ENCODE peak calls at places on chromosomes 7 and 10, in eight cellular contexts. W is T-helper 2 cell, I is GM23338, A is mucosa of gallbladder, O is Calu3, P is activated T-helper 1 cell treated with Interleukin-2 at 50 U/mL for 16 hours, Y is OCI-LY7, C is AG10803. X is an unnamed sample.

GRCh38 chr10:86969421-86970041 is 1.2 kb downstream of the ADIRF start:
- DNase-seq in W (no peak), I (no peak), A (no peak), O (no peak), P (no peak), Y (no peak), C (peak), X (no peak)

GRCh38 chr7:120717166-120717565 is 140.8 kb downstream of the TSPAN12 start:
- DNase-seq in W (no peak), I (no peak), A (no peak), O (no peak), P (no peak), Y (no peak), C (no peak), X (no peak)

GRCh38 chr7:95264225-95264927 is 60.0 kb downstream of the PON1 start:
- DNase-seq in W (no peak), I (no peak), A (no peak), O (no peak), P (no peak), Y (no peak), C (no peak), X (no peak)

GRCh38 chr7:157140118-157140905 is 1.6 kb downstream of the UBE3C start:
- DNase-seq in W (no peak), I (no peak), A (no peak), O (no peak), P (no peak), Y (peak), C (no peak), X (no peak)

GRCh38 chr7:2635810-2636701 is 4.3 kb downstream of the TTYH3 start:
- DNase-seq in W (no peak), I (no peak), A (no peak), O (no peak), P (no peak), Y (no peak), C (no peak), X (no peak)

GRCh38 chr10:68154211-68154497 is 44.9 kb downstream of the MYPN start:
- DNase-seq in W (no peak), I (peak), A (no peak), O (no peak), P (no peak), Y (peak), C (peak), X (no peak)

GRCh38 chr7:158270106-158270775 is 317.4 kb downstream of the PTPRN2 start:
- DNase-seq in W (no peak), I (no peak), A (no peak), O (no peak), P (no peak), Y (no peak), C (no peak), X (no peak)

GRCh38 chr7:51545131-51545530 is 228.5 kb upstream of the COBL start:
- DNase-seq in W (no peak), I (no peak), A (no peak), O (no peak), P (no peak), Y (no peak), C (no peak), X (no peak)

GRCh38 chr7:148481965-148482626 is 108.5 kb upstream of the C7orf33 start:
- DNase-seq in W (no peak), I (no peak), A (no peak), O (no peak), P (no peak), Y (no peak), C (no peak), X (peak)

GRCh38 chr10:129929343-129930297 is 34.5 kb downstream of the EBF3 start:
- DNase-seq in W (no peak), I (peak), A (no peak), O (no peak), P (no peak), Y (no peak), C (no peak), X (no peak)

GRCh38 chr10:44386546-44387052 is 1.7 kb upstream of the CXCL12 start:
- DNase-seq in W (no peak), I (peak), A (peak), O (peak), P (no peak), Y (peak), C (peak), X (no peak)

GRCh38 chr10:126476256-126476655 is 88.0 kb upstream of the ADAM12 start:
- DNase-seq in W (no peak), I (peak), A (no peak), O (no peak), P (no peak), Y (no peak), C (peak), X (no peak)

GRCh38 chr7:2254429-2255144 is 12.6 kb downstream of the NUDT1 start:
- DNase-seq in W (no peak), I (no peak), A (no peak), O (no peak), P (no peak), Y (no peak), C (no peak), X (no peak)

GRCh38 chr10:97713828-97714400 is 384 bp downstream of the MARVELD1 start:
- DNase-seq in W (peak), I (peak), A (peak), O (peak), P (peak), Y (peak), C (peak), X (no peak)

GRCh38 chr10:23351914-23352313 is 7.3 kb upstream of the C10orf67 start:
- DNase-seq in W (no peak), I (no peak), A (no peak), O (no peak), P (no peak), Y (no peak), C (peak), X (no peak)

GRCh38 chr7:153151766-153152165 is 392.2 kb downstream of the ACTR3B start:
- DNase-seq in W (no peak), I (no peak), A (no peak), O (no peak), P (no peak), Y (no peak), C (no peak), X (no peak)

GRCh38 chr10:118979661-118980060 is 49.9 kb upstream of the NANOS1 start:
- DNase-seq in W (no peak), I (no peak), A (no peak), O (no peak), P (no peak), Y (no peak), C (no peak), X (no peak)

GRCh38 chr10:43255644-43256431 is 11.0 kb downstream of the RASGEF1A start:
- DNase-seq in W (peak), I (peak), A (no peak), O (peak), P (no peak), Y (peak), C (no peak), X (no peak)

GRCh38 chr10:48519731-48520506 is 85.0 kb downstream of the ARHGAP22 start:
- DNase-seq in W (no peak), I (no peak), A (no peak), O (no peak), P (no peak), Y (no peak), C (no peak), X (no peak)

GRCh38 chr10:108208732-108209131 is 1044.2 kb upstream of the SORCS1 start:
- DNase-seq in W (no peak), I (no peak), A (no peak), O (no peak), P (no peak), Y (no peak), C (no peak), X (no peak)

GRCh38 chr10:113616244-113617074 is 47.4 kb downstream of the NRAP start:
- DNase-seq in W (no peak), I (peak), A (no peak), O (no peak), P (no peak), Y (peak), C (peak), X (no peak)

X was measured in keratinocyte.